ENCODE peak calls at places on chromosomes 2 and 18, in six cellular contexts. J, C, T, S, V and U are unnamed samples.

GRCh38 chr18:32126538-32126937 is 34.9 kb downstream of the RNF138 start:
- DNase-seq in J (no peak), C (no peak), T (no peak), S (no peak), V (no peak), U (no peak)

GRCh38 chr2:25981596-25982272 is 563 bp downstream of the KIF3C start:
- DNase-seq in J (no peak), C (no peak), T (no peak), S (peak; percentile 58), V (no peak), U (no peak)

GRCh38 chr2:11672404-11672803 is 2.4 kb upstream of the NTSR2 start:
- DNase-seq in J (no peak), C (no peak), T (no peak), S (no peak), V (no peak), U (no peak)

GRCh38 chr2:84458436-84459027 is 548 bp downstream of the SUCLG1 start:
- DNase-seq in J (no peak), C (no peak), T (peak; percentile 7), S (peak; percentile 30), V (no peak), U (no peak)

GRCh38 chr2:198116652-198117175 is 312.3 kb downstream of the PLCL1 start:
- DNase-seq in J (no peak), C (no peak), T (no peak), S (peak; percentile 7), V (no peak), U (peak; percentile 34)

GRCh38 chr18:10271481-10271880 is 183.0 kb upstream of the APCDD1 start:
- DNase-seq in J (no peak), C (no peak), T (no peak), S (no peak), V (no peak), U (no peak)

GRCh38 chr2:201891676-201892075 is 85.3 kb downstream of the CDK15 start:
- DNase-seq in J (no peak), C (no peak), T (no peak), S (no peak), V (no peak), U (no peak)

GRCh38 chr2:60808330-60808801 is 52.3 kb downstream of the PAPOLG start:
- DNase-seq in J (no peak), C (no peak), T (peak; percentile 28), S (no peak), V (no peak), U (no peak)

GRCh38 chr2:134988994-134989605 is 58.1 kb downstream of the MAP3K19 start:
- DNase-seq in J (no peak), C (peak; percentile 22), T (peak; percentile 40), S (peak; percentile 39), V (no peak), U (peak; percentile 61)

GRCh38 chr2:44392338-44392943 is 30.7 kb downstream of the CAMKMT start:
- DNase-seq in J (no peak), C (peak; percentile 8), T (peak; percentile 35), S (peak; percentile 65), V (no peak), U (peak; percentile 56)

GRCh38 chr2:156006721-156007618 is 325.6 kb downstream of the NR4A2 start:
- DNase-seq in J (no peak), C (no peak), T (no peak), S (no peak), V (no peak), U (no peak)

GRCh38 chr18:45222200-45222599 is 393.1 kb upstream of the SLC14A2 start:
- DNase-seq in J (no peak), C (no peak), T (no peak), S (no peak), V (no peak), U (no peak)

GRCh38 chr2:218032336-218033171 is 29.8 kb upstream of the TNS1 start:
- DNase-seq in J (no peak), C (no peak), T (no peak), S (no peak), V (no peak), U (no peak)

GRCh38 chr2:54557601-54558187 is 101.6 kb downstream of the SPTBN1 start:
- DNase-seq in J (no peak), C (no peak), T (peak; percentile 85), S (peak; percentile 78), V (peak; percentile 63), U (peak; percentile 48)

GRCh38 chr2:1837022-1837421 is 92.7 kb upstream of the PXDN start:
- DNase-seq in J (no peak), C (no peak), T (no peak), S (no peak), V (no peak), U (no peak)

GRCh38 chr18:29644276-29644675 is 1398.3 kb downstream of the DSC3 start:
- DNase-seq in J (peak; percentile 28), C (no peak), T (no peak), S (no peak), V (no peak), U (peak; percentile 26)

GRCh38 chr2:33497177-33497787 is 20.8 kb downstream of the RASGRP3 start:
- DNase-seq in J (no peak), C (no peak), T (no peak), S (no peak), V (no peak), U (peak; percentile 26)

GRCh38 chr18:10230072-10230471 is 224.4 kb upstream of the APCDD1 start:
- DNase-seq in J (peak; percentile 48), C (no peak), T (peak; percentile 40), S (peak; percentile 33), V (no peak), U (peak; percentile 65)

GRCh38 chr2:73091164-73091563 is 19.7 kb upstream of the SFXN5 start:
- DNase-seq in J (no peak), C (no peak), T (no peak), S (peak; percentile 62), V (no peak), U (no peak)

GRCh38 chr18:59659486-59660187 is 37.6 kb downstream of the CCBE1 start:
- DNase-seq in J (no peak), C (no peak), T (no peak), S (no peak), V (no peak), U (no peak)

GRCh38 chr2:43482974-43483373 is 112.9 kb downstream of the THADA start:
- DNase-seq in J (peak; percentile 72), C (no peak), T (peak; percentile 20), S (peak; percentile 10), V (no peak), U (peak; percentile 75)

GRCh38 chr18:44733069-44733753 is 52.5 kb downstream of the SETBP1 start:
- DNase-seq in J (peak; percentile 87), C (no peak), T (peak; percentile 17), S (no peak), V (peak; percentile 55), U (peak; percentile 42)

GRCh38 chr2:80454628-80455027 is 150.1 kb upstream of the LRRTM1 start:
- DNase-seq in J (no peak), C (no peak), T (no peak), S (no peak), V (peak; percentile 82), U (no peak)

GRCh38 chr2:224520064-224520463 is 65.1 kb downstream of the CUL3 start:
- DNase-seq in J (no peak), C (no peak), T (peak; percentile 17), S (no peak), V (no peak), U (peak; percentile 78)

GRCh38 chr2:63050916-63051794 is 525 bp downstream of the OTX1 start:
- DNase-seq in J (no peak), C (no peak), T (no peak), S (peak; percentile 21), V (no peak), U (no peak)

GRCh38 chr2:170771049-170771937 is 1.1 kb downstream of the ERICH2 start:
- DNase-seq in J (no peak), C (no peak), T (peak; percentile 35), S (no peak), V (no peak), U (peak; percentile 10)

GRCh38 chr2:114700440-114700839 is 258.0 kb downstream of the DPP10 start:
- DNase-seq in J (no peak), C (no peak), T (no peak), S (no peak), V (no peak), U (no peak)

DNA sequence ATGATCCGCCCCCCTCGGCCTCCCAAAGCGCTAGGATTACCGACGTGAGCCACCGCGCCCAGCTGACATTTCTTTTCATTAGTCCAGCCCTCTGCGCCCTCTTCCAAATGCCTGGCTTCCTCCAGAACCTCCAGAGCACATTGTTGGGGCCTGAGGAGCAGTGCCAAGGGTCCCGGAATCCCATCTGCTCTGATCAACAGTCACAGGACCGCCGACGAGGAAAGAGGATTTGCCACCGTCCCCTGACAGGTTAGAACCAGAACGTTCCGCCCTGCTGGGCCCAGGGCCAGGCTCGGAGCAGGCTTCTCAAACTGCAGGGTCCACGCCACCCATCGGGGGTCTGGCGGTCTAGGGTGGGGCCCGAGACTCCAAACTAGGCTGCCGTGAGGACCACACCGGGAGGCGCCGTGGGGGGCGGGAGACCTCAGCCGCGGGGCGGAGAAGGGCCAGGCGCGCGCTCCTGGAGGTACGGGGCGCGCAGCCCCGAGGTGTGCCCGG is 36.9 kb upstream of the ITM2C start:
- DNase-seq in J (no peak), C (no peak), T (no peak), S (no peak), V (no peak), U (no peak)
- H3K4me3 ChIP-seq in J (peak overlapping the region; percentile 31), C (no peak overlapping the region), T (no peak overlapping the region), S (no peak overlapping the region), V (peak overlapping the region; percentile 13), U (no peak overlapping the region)

GRCh38 chr18:8689431-8689830 is 15.9 kb upstream of the MTCL1 start:
- DNase-seq in J (no peak), C (no peak), T (no peak), S (no peak), V (no peak), U (no peak)
- TF ChIP-seq CTCF in J (no peak), C (no peak), T (no peak), S (no peak), V (no peak), U (no peak)

GRCh38 chr18:2907459-2908145 is 60.8 kb downstream of the EMILIN2 start:
- DNase-seq in J (no peak), C (no peak), T (no peak), S (no peak), V (no peak), U (no peak)
- H3K4me3 ChIP-seq in J (peak overlapping the region; percentile 62), C (peak overlapping the region; percentile 57), T (peak overlapping the region; percentile 83), S (peak overlapping the region; percentile 75), V (no peak overlapping the region), U (peak overlapping the region; percentile 52)

DNA sequence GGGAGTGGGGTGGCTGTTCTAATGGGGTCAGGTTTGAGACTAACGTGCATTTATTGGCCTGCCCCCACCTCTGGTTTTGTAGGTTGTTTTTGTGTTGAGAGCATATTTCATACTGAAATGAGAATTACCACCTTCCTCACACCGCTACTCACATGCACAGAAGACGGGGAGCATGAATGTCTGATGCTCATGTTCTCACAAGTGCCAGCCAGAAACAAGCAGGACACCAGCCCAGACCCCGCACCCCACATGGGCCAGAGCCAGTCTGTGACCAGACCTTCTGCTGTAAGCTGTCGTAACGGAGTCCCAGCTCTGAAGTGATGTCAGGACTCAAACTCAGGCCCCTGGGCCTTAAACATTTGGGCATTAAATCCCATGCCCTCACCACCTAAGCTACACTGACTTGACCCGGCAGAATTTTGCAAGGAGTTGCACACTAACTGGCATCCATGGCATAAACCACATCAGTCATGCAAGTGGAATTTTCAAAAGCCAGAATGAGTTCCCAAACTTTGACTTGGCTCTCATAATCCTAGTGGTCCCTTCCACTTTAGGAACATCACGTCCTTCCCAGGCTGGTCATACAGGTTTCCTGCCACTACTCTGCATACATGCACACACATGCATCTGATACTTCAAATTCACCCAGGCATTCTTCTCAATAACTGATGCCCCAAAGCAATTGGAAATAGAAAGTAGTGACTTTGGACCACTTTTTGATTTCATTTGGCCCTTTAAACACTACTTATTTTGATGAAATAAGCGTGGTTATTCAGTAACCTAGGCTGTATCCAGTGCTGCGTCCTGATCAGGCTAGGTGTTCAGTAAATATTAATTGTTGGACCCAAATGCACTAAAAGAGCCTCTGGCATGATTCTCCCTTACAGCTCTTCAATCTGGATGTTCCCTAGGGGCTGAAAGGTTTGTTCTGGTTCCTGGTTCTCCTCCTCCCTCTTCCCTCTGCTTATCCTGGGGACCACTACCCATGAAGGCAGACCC is 223.1 kb upstream of the ID2 start:
- DNase-seq in J (no peak), C (no peak), T (no peak), S (no peak), V (no peak), U (no peak)
- TF ChIP-seq CTCF in J (no peak), C (no peak), T (no peak), S (no peak), V (no peak), U (no peak)